ENCODE peak calls at places on chromosomes 4 and X, in ten cellular contexts. G, U, A, C, V, W, B, F, I and O are unnamed samples.

GRCh38 chr4:73870778-73871177 is 1.6 kb downstream of the CXCL1 start:
- DNase-seq in V (no peak), B (no peak), F (no peak), I (no peak), U (no peak), G (no peak), W (peak), A (peak), C (no peak), O (peak)

GRCh38 chrX:116872931-116873330 is 410.2 kb upstream of the CT83 start:
- DNase-seq in A (no peak), C (no peak), U (no peak), W (peak), G (no peak), V (no peak), B (no peak), I (no peak), F (no peak), O (no peak)

GRCh38 chr4:49032440-49033161 is 46.5 kb downstream of the CWH43 start:
- DNase-seq in F (no peak), B (peak), I (peak), W (peak), C (no peak), U (no peak), A (peak), V (no peak), G (peak), O (peak)

GRCh38 chr4:170109586-170110289 is 20.0 kb upstream of the AADAT start:
- DNase-seq in C (no peak), I (peak), F (no peak), W (peak), B (no peak), G (no peak), A (peak), V (no peak), U (no peak), O (peak)

GRCh38 chr4:98976716-98977115 is 18.8 kb upstream of the METAP1 start:
- DNase-seq in U (no peak), W (peak), F (no peak), G (peak), V (no peak), B (peak), A (peak), I (peak), C (no peak), O (peak)

GRCh38 chrX:41265615-41266014 is 68.3 kb upstream of the DDX3X start:
- DNase-seq in V (no peak), B (peak), W (no peak), I (peak), C (peak), F (peak), U (no peak), G (peak), A (peak), O (peak)

GRCh38 chrX:95505721-95506120 is 1178.9 kb upstream of the DIAPH2 start:
- DNase-seq in C (no peak), A (no peak), I (no peak), V (no peak), W (peak), F (no peak), B (no peak), U (no peak), G (no peak), O (peak)

GRCh38 chr4:26787461-26788340 is 72.9 kb upstream of the STIM2 start:
- DNase-seq in B (peak), V (peak), W (peak), G (peak), I (peak), F (peak), C (peak), A (peak), U (no peak), O (peak)

GRCh38 chr4:153296424-153296823 is 48.1 kb upstream of the MND1 start:
- DNase-seq in V (no peak), I (peak), W (peak), C (no peak), B (peak), U (no peak), F (peak), A (peak), G (peak), O (no peak)

GRCh38 chr4:167779280-167779679 is 313.1 kb upstream of the ANXA10 start:
- DNase-seq in B (no peak), A (no peak), F (no peak), W (no peak), I (no peak), U (no peak), G (no peak), V (no peak), C (no peak), O (peak)

GRCh38 chrX:15055146-15055930 is 182.1 kb downstream of the MOSPD2 start:
- DNase-seq in A (no peak), B (peak), V (no peak), F (no peak), G (no peak), C (no peak), U (no peak), I (peak), W (peak), O (no peak)

GRCh38 chrX:15056044-15056443 is 182.8 kb downstream of the MOSPD2 start:
- DNase-seq in F (no peak), B (no peak), V (no peak), G (no peak), U (no peak), I (no peak), A (no peak), C (no peak), W (peak), O (no peak)

GRCh38 chrX:15059488-15059887 is 186.3 kb downstream of the MOSPD2 start:
- DNase-seq in U (no peak), G (no peak), I (no peak), B (no peak), C (no peak), F (no peak), A (no peak), W (no peak), V (no peak), O (no peak)
- TF ChIP-seq CTCF in U (no peak), G (peak), I (peak), B (peak), C (no peak), F (peak), A (no peak), W (no peak), V (no peak), O (no peak)

GRCh38 chr4:77861500-77861899 is 1.1 kb upstream of the MRPL1 start:
- DNase-seq in V (no peak), C (no peak), A (no peak), U (no peak), B (no peak), W (peak), G (peak), F (no peak), I (peak), O (peak)
- H3K4me3 ChIP-seq in V (peak), C (peak), A (no peak), U (peak), B (no peak), W (peak), G (peak), F (no peak), I (peak), O (no peak)

DNA sequence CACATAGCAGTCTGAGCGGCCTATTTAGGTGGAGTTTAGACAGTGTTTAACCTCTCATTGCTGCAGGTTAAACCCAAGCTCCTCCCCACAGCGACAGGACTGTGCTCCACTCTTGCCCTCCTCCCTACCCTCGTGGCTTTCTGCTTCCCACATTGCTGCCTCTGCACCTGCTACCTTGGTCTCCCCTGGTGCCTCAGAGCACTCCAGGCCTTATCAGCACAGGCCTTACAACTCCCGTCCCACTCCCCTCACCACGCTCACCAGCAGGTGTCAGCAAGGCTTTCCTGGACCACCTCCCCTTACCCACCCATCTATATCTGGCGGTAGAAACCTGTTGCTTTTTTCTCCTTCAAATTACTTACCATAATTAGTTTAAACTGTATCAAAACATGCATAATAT is 18.6 kb downstream of the HELT start:
- DNase-seq in C (no peak), F (no peak), A (no peak), V (no peak), G (no peak), I (no peak), U (no peak), W (no peak), B (no peak), O (no peak)
- TF ChIP-seq CTCF in C (no peak), F (no peak), A (no peak), V (no peak), G (no peak), I (no peak), U (no peak), W (no peak), B (no peak), O (no peak)

GRCh38 chr4:185656467-185656890 is 121.2 kb upstream of the PDLIM3 start:
- DNase-seq in W (no peak), G (peak), A (peak), F (peak), V (peak), U (no peak), B (peak), C (no peak), I (no peak), O (peak)
- H3K4me3 ChIP-seq in W (no peak), G (peak), A (peak), F (peak), V (peak), U (peak), B (peak), C (no peak), I (no peak), O (no peak)

GRCh38 chrX:21382715-21383114 is 8.5 kb downstream of the CNKSR2 start:
- DNase-seq in I (no peak), U (no peak), C (no peak), F (no peak), A (peak), V (no peak), W (peak), G (no peak), B (no peak), O (no peak)
- TF ChIP-seq CTCF in I (no peak), U (peak), C (peak), F (peak), A (peak), V (peak), W (peak), G (peak), B (peak), O (peak)

GRCh38 chrX:19122641-19123009 is 357 bp upstream of the ADGRG2 start:
- DNase-seq in A (no peak), V (no peak), U (no peak), F (no peak), G (no peak), W (no peak), C (no peak), I (no peak), B (no peak), O (no peak)

GRCh38 chrX:19121898-19122640 is at the start of gene ADGRG2:
- DNase-seq in U (peak), V (peak), F (no peak), C (no peak), I (no peak), G (peak), W (no peak), B (peak), A (peak), O (peak)

GRCh38 chrX:19121466-19121865 is 802 bp downstream of the ADGRG2 start:
- DNase-seq in F (no peak), U (no peak), B (no peak), V (no peak), I (no peak), A (no peak), W (no peak), G (no peak), C (no peak), O (no peak)
- H3K4me3 ChIP-seq in F (peak), U (peak), B (no peak), V (peak), I (no peak), A (no peak), W (no peak), G (peak), C (no peak), O (no peak)

DNA sequence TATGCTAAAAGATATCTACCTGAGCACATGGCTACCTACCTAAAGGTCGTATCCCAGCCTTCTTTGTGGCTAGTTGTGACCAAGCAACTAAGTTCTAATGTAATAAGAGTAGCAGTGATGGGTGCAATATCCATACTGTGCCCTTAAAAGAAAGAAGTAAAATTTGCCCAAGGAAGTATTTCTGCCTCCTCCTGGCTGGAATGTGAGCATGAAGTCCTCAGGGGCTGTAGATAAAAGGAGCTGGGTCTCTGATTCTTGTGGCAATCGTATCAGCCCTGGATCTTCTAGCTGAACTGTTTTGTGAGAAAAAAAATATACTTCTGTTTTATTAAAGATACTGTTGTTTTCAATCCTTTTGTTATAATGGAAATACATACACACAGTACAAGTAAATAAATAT is 217.4 kb downstream of the GPAT3 start:
- DNase-seq in I (no peak), V (no peak), A (no peak), U (no peak), B (no peak), G (no peak), F (no peak), C (no peak), W (no peak), O (no peak)
- TF ChIP-seq CTCF in I (no peak), V (no peak), A (peak), U (no peak), B (peak), G (peak), F (no peak), C (no peak), W (no peak), O (no peak)

DNA sequence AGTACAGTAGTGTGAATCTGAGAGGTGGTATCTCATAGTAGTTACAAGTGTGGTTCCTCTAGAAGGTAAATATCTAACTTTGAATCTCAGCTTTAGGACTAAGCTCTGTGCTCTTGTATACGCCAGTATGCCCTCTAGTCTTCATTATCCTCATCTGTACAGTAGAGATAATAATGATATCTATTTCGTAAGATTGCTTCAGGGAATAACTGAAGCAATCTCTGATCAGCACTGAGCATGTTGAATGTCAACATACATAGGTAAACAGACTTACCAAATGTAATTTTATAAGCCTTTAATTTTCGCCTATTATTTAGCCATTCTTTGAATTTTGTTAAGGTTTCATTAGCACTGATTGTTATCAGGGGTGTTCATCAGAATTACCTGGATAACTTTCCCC is 175.2 kb upstream of the ANKRD50 start:
- DNase-seq in B (no peak), F (no peak), V (no peak), G (no peak), U (no peak), I (no peak), A (no peak), W (peak), C (no peak), O (no peak)
- H3K4me3 ChIP-seq in B (no peak), F (no peak), V (no peak), G (no peak), U (no peak), I (no peak), A (no peak), W (no peak), C (no peak), O (no peak)